ENCODE peak calls at places on chromosome X, in seven cellular contexts. L is Karpas-422; G is HCT116; N is cardiac muscle cell; U is uterus; R is pancreas; W is CD4-positive, CD25-positive, alpha-beta regulatory T cell. C is an unnamed sample.

GRCh38 chrX:64379924-64380323 is 15.3 kb downstream of the MTMR8 start:
- DNase-seq in G (no peak), L (no peak), N (no peak), U (no peak), R (no peak), W (no peak), C (no peak)

GRCh38 chrX:129540068-129540653 is at the start of gene OCRL:
- DNase-seq in G (peak; percentile 34), L (peak; percentile 85), R (peak; percentile 84), U (peak; percentile 71), W (peak; percentile 21), N (peak; percentile 72), C (peak; percentile 81)

GRCh38 chrX:56813318-56813837 is 84.3 kb downstream of the NBDY start:
- DNase-seq in L (no peak), G (no peak), N (peak; percentile 87), R (peak; percentile 13), U (no peak), W (peak; percentile 55), C (no peak)

GRCh38 chrX:53474707-53475106 is 40.5 kb upstream of the HSD17B10 start:
- DNase-seq in G (no peak), N (no peak), W (no peak), L (peak; percentile 69), U (no peak), R (no peak), C (no peak)

GRCh38 chrX:2451456-2452316 is 49.1 kb downstream of the DHRSX start:
- DNase-seq in U (no peak), W (no peak), L (no peak), R (no peak), N (peak; percentile 58), G (peak; percentile 93), C (no peak)

GRCh38 chrX:124223524-124223923 is 108.9 kb upstream of the TEX13D start:
- DNase-seq in W (no peak), G (no peak), U (no peak), R (no peak), L (no peak), N (no peak), C (no peak)

GRCh38 chrX:78979789-78980464 is 34.7 kb downstream of the P2RY10 start:
- DNase-seq in R (no peak), W (no peak), N (peak; percentile 3), L (no peak), G (no peak), U (no peak), C (no peak)

GRCh38 chrX:72716766-72717165 is 2.7 kb upstream of the PHKA1 start:
- DNase-seq in L (no peak), R (no peak), G (no peak), N (no peak), U (no peak), W (no peak), C (no peak)

GRCh38 chrX:22276781-22277180 is 4.1 kb downstream of the CBLL2 start:
- DNase-seq in N (no peak), W (no peak), L (no peak), G (no peak), R (no peak), U (no peak), C (no peak)

GRCh38 chrX:74232859-74233258 is 71.1 kb upstream of the ZCCHC13 start:
- DNase-seq in G (no peak), N (peak; percentile 51), R (no peak), L (peak; percentile 74), W (no peak), U (no peak), C (no peak)

GRCh38 chrX:65985922-65986588 is 53.8 kb downstream of the VSIG4 start:
- DNase-seq in W (peak; percentile 44), N (peak; percentile 64), U (peak; percentile 12), L (peak; percentile 83), G (peak; percentile 57), R (no peak), C (no peak)

GRCh38 chrX:47751670-47752069 is 85.0 kb upstream of the ZNF81 start:
- DNase-seq in N (peak; percentile 60), G (peak; percentile 13), W (peak; percentile 6), U (no peak), L (peak; percentile 78), R (peak; percentile 69), C (no peak)

GRCh38 chrX:152817082-152817744 is 13.3 kb downstream of the CETN2 start:
- DNase-seq in N (peak; percentile 52), U (no peak), W (no peak), L (peak; percentile 66), R (no peak), G (no peak), C (no peak)

GRCh38 chrX:74178536-74178935 is 125.4 kb upstream of the ZCCHC13 start:
- DNase-seq in N (no peak), U (no peak), L (no peak), G (no peak), R (no peak), W (no peak), C (no peak)

GRCh38 chrX:153524234-153524633 is 6.8 kb downstream of the ATP2B3 start:
- DNase-seq in U (no peak), L (no peak), W (no peak), N (no peak), R (no peak), G (no peak), C (no peak)

GRCh38 chrX:65407157-65407626 is 127.4 kb downstream of the LAS1L start:
- DNase-seq in L (no peak), R (no peak), N (no peak), W (no peak), U (no peak), G (no peak), C (no peak)

GRCh38 chrX:110966839-110967238 is 129.2 kb upstream of the PAK3 start:
- DNase-seq in R (no peak), W (no peak), G (no peak), L (no peak), N (peak; percentile 13), U (no peak), C (no peak)

GRCh38 chrX:44903107-44903506 is 30.1 kb downstream of the KDM6A start:
- DNase-seq in N (peak; percentile 48), U (no peak), L (no peak), G (peak; percentile 33), W (no peak), R (no peak), C (no peak)

GRCh38 chrX:72713130-72713529 is 976 bp downstream of the PHKA1 start:
- DNase-seq in L (no peak), U (no peak), R (no peak), N (peak; percentile 1), G (no peak), W (no peak), C (no peak)

GRCh38 chrX:34638116-34638515 is 19.0 kb downstream of the TMEM47 start:
- DNase-seq in L (peak; percentile 72), W (no peak), G (no peak), U (no peak), R (no peak), N (peak; percentile 62), C (no peak)

GRCh38 chrX:108468486-108468885 is 28.8 kb downstream of the COL4A5 start:
- DNase-seq in G (no peak), W (no peak), R (no peak), L (no peak), N (peak; percentile 51), U (no peak), C (no peak)

DNA sequence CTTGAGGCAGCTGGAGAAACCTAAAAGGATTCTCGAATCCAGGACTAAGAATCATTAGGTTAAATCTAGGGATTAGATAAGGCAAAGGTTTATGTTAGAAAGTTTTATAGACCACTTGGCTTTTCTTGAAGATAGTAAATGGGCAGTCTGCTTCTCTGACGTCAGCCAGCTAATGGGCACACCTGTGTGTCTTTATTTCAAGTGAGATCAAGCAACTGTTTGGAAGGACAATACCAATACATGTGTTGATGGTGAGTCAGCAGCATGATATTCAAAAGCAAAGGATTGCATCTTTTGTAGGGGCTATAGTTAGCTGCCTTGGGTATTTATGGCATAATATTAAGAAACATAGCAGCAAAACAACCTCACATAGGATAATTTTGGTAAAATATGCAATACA is 46.5 kb upstream of the GRPR start:
- DNase-seq in R (no peak), L (no peak), G (no peak), N (no peak), U (no peak), W (no peak), C (no peak)
- H3K27ac ChIP-seq in R (no peak overlapping the region), L (no peak overlapping the region), G (no peak overlapping the region), N (no peak overlapping the region), U (no peak overlapping the region), W (no peak overlapping the region), C (no peak overlapping the region)

DNA sequence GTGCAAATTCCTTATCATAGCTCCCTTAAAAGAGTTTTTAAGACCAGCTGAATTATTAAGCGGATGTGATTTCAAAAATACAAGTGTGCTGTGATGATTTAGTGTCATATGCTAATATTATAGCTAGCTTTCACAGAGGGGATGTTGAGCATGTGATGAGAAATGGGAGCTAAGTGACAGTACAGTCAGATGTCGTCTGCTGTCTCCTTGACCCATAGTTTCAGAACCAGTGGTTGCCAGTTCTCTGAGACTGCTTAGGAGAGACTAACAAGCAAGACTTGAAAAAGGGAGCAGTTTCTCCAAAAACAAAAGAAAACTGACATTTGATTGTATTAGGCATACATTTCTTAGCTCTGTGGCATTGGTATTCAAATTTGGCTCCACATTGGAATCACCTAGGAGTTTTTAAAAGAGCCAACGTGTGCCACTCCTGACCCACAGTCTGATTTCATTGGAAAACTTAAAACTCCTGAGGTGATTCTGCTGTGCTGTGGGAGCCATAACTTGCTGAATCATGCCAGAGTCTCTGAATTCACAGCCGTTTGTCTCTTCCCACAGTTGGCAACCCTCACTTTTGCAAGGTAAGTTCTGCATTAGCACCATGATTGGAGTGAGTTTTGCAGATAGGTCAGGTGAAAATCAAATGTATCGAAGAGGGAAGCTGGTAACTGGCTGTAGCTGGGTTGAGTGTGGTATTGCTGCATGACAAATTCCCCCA is 20.3 kb downstream of the FUNDC2 start:
- DNase-seq in U (no peak), L (no peak), N (no peak), W (no peak), R (no peak), G (no peak), C (no peak)
- H3K4me3 ChIP-seq in U (no peak overlapping the region), L (no peak overlapping the region), N (no peak overlapping the region), W (no peak overlapping the region), R (no peak overlapping the region), G (no peak overlapping the region), C (no peak overlapping the region)

GRCh38 chrX:130705591-130705990 is 197.4 kb downstream of the ENOX2 start:
- DNase-seq in L (no peak), U (no peak), W (no peak), R (no peak), N (no peak), G (no peak), C (no peak)

GRCh38 chrX:130704053-130705038 is 198.7 kb downstream of the ENOX2 start:
- DNase-seq in G (no peak), L (no peak), N (peak; percentile 63), W (no peak), R (no peak), U (no peak), C (no peak)

GRCh38 chrX:130699618-130700017 is 203.4 kb downstream of the ENOX2 start:
- DNase-seq in W (no peak), N (no peak), G (no peak), U (no peak), R (no peak), L (no peak), C (no peak)

GRCh38 chrX:130700629-130701028 is 202.4 kb downstream of the ENOX2 start:
- DNase-seq in W (no peak), L (no peak), G (no peak), U (no peak), R (no peak), N (no peak), C (no peak)

GRCh38 chrX:130702867-130703707 is 199.9 kb downstream of the ENOX2 start:
- DNase-seq in N (no peak), L (no peak), U (no peak), W (no peak), R (no peak), G (no peak), C (no peak)
- H3K27ac ChIP-seq in N (no peak overlapping the region), L (no peak overlapping the region), U (no peak overlapping the region), W (no peak overlapping the region), R (no peak overlapping the region), G (no peak overlapping the region), C (peak overlapping the region; percentile 36)

GRCh38 chrX:13652256-13653021 is 502 bp upstream of the TCEANC start:
- DNase-seq in G (peak; percentile 13), N (peak; percentile 86), W (no peak), L (no peak), U (no peak), R (no peak), C (no peak)
- H3K4me3 ChIP-seq in G (peak overlapping the region; percentile 53), N (peak overlapping the region; percentile 26), W (peak overlapping the region; percentile 89), L (peak overlapping the region; percentile 70), U (peak overlapping the region; percentile 76), R (peak overlapping the region; percentile 63), C (peak overlapping the region; percentile 59)

C was measured in aorta.